ENCODE peak calls at places on chromosomes 1 and 21, in five cellular contexts. M is OCI-M1; Y is NAMALWA; D is ACHN; Z is activated CD8-positive, alpha-beta memory T cell treated with anti-CD3 and anti-CD28 coated beads, Interleukin-2, amount 50 U/mL, for 4 hours. R is an unnamed sample.

GRCh38 chr1:166933633-166934032 is 41.7 kb downstream of the ILDR2 start:
- DNase-seq in M (no peak), Y (no peak), D (peak), Z (no peak), R (no peak)

GRCh38 chr1:2212542-2213491 is 15.3 kb upstream of the SKI start:
- DNase-seq in M (peak), Y (no peak), D (peak), Z (peak), R (peak)

GRCh38 chr21:36887983-36888382 is 78.5 kb downstream of the HLCS start:
- DNase-seq in M (no peak), Y (no peak), D (no peak), Z (no peak), R (no peak)

GRCh38 chr1:234535763-234536515 is 57.0 kb upstream of the TARBP1 start:
- DNase-seq in M (no peak), Y (no peak), D (no peak), Z (no peak), R (peak)

GRCh38 chr1:243294723-243295121 is 38.9 kb downstream of the SDCCAG8 start:
- DNase-seq in M (no peak), Y (no peak), D (no peak), Z (no peak), R (no peak)

GRCh38 chr1:231041705-231042261 is 1.7 kb upstream of the FAM89A start:
- DNase-seq in M (no peak), Y (no peak), D (no peak), Z (no peak), R (no peak)

GRCh38 chr1:67496329-67496728 is 66.1 kb upstream of the SERBP1 start:
- DNase-seq in M (no peak), Y (no peak), D (no peak), Z (no peak), R (no peak)

GRCh38 chr1:55168353-55168752 is 46.8 kb downstream of the USP24 start:
- DNase-seq in M (no peak), Y (no peak), D (no peak), Z (no peak), R (no peak)

GRCh38 chr21:35086357-35086756 is 37.3 kb upstream of the RUNX1 start:
- DNase-seq in M (no peak), Y (no peak), D (peak), Z (no peak), R (no peak)

GRCh38 chr1:150009604-150010387 is 730 bp downstream of the OTUD7B start:
- DNase-seq in M (peak), Y (peak), D (peak), Z (peak), R (no peak)

GRCh38 chr1:38586993-38587646 is 272.5 kb downstream of the RRAGC start:
- DNase-seq in M (peak), Y (peak), D (peak), Z (peak), R (peak)

GRCh38 chr1:19357299-19357698 is 45.2 kb downstream of the SLC66A1 start:
- DNase-seq in M (no peak), Y (no peak), D (no peak), Z (no peak), R (no peak)

GRCh38 chr1:2019162-2019542 is at the start of gene GABRD:
- DNase-seq in M (no peak), Y (no peak), D (peak), Z (no peak), R (no peak)

GRCh38 chr1:52423771-52424170 is 19.4 kb downstream of the PRPF38A start:
- DNase-seq in M (no peak), Y (no peak), D (no peak), Z (peak), R (no peak)

GRCh38 chr1:33126411-33127000 is 45.6 kb downstream of the AZIN2 start:
- DNase-seq in M (no peak), Y (no peak), D (no peak), Z (no peak), R (no peak)

GRCh38 chr1:192978195-192978710 is 80.9 kb downstream of the UCHL5 start:
- DNase-seq in M (no peak), Y (no peak), D (no peak), Z (no peak), R (no peak)

GRCh38 chr1:178502330-178502714 is 5.6 kb upstream of the CLEC20A start:
- DNase-seq in M (no peak), Y (no peak), D (no peak), Z (no peak), R (no peak)

GRCh38 chr1:53892911-53893310 is 1.1 kb upstream of the DIO1 start:
- DNase-seq in M (peak), Y (no peak), D (no peak), Z (no peak), R (peak)

GRCh38 chr1:150683914-150684313 is 13.0 kb downstream of the GOLPH3L start:
- DNase-seq in M (no peak), Y (peak), D (no peak), Z (no peak), R (no peak)